ENCODE peak calls at places on chromosomes 5 and 9, in ten cellular contexts. T is iPS DF 6.9; J is CD8-positive, alpha-beta memory T cell; C is GOT3; R is T-helper 9 cell; D is RPMI7951; Y is NCI-H460; A is WTC11; X is fibroblast of lung; G is osteocyte. Q is an unnamed sample.

GRCh38 chr9:127347831-127348699 is 48.9 kb upstream of the SLC2A8 start:
- DNase-seq in T (no peak), J (no peak), C (no peak), R (no peak), D (peak; percentile 53), Y (peak; percentile 41), A (no peak), X (peak; percentile 35), G (no peak), Q (no peak)

GRCh38 chr5:119949426-119949999 is 320.2 kb downstream of the FAM170A start:
- DNase-seq in T (peak; percentile 31), J (no peak), C (no peak), R (no peak), D (no peak), Y (no peak), A (no peak), X (no peak), G (no peak), Q (no peak)

GRCh38 chr9:33348998-33349397 is 53.4 kb downstream of the AQP7 start:
- DNase-seq in T (no peak), J (no peak), C (no peak), R (no peak), D (no peak), Y (no peak), A (no peak), X (no peak), G (no peak), Q (no peak)

GRCh38 chr5:136006767-136007251 is 22.0 kb upstream of the TGFBI start:
- DNase-seq in T (no peak), J (no peak), C (no peak), R (no peak), D (peak; percentile 91), Y (no peak), A (no peak), X (peak; percentile 99), G (peak; percentile 64), Q (no peak)

GRCh38 chr9:78919701-78920100 is 622.8 kb downstream of the PSAT1 start:
- DNase-seq in T (no peak), J (no peak), C (no peak), R (no peak), D (no peak), Y (no peak), A (no peak), X (peak; percentile 74), G (no peak), Q (no peak)

GRCh38 chr5:115847290-115847689 is 5.6 kb downstream of the AP3S1 start:
- DNase-seq in T (no peak), J (no peak), C (no peak), R (no peak), D (no peak), Y (no peak), A (no peak), X (no peak), G (no peak), Q (no peak)

GRCh38 chr5:73908440-73908839 is 282.4 kb downstream of the ARHGEF28 start:
- DNase-seq in T (no peak), J (no peak), C (no peak), R (no peak), D (no peak), Y (no peak), A (no peak), X (peak; percentile 11), G (no peak), Q (no peak)

GRCh38 chr5:86757824-86758223 is 140.1 kb downstream of the COX7C start:
- DNase-seq in T (no peak), J (no peak), C (no peak), R (no peak), D (peak; percentile 10), Y (no peak), A (no peak), X (peak; percentile 69), G (no peak), Q (no peak)

GRCh38 chr9:4832786-4833579 is 40.2 kb downstream of the RCL1 start:
- DNase-seq in T (no peak), J (no peak), C (no peak), R (no peak), D (peak; percentile 95), Y (peak; percentile 40), A (no peak), X (peak; percentile 100), G (no peak), Q (no peak)

GRCh38 chr9:92275541-92275940 is 18.0 kb downstream of the IARS1 start:
- DNase-seq in T (no peak), J (no peak), C (no peak), R (no peak), D (peak; percentile 2), Y (no peak), A (no peak), X (no peak), G (no peak), Q (no peak)

GRCh38 chr5:42888771-42889170 is 77.1 kb upstream of the SELENOP start:
- DNase-seq in T (no peak), J (no peak), C (no peak), R (no peak), D (no peak), Y (no peak), A (no peak), X (no peak), G (no peak), Q (no peak)

GRCh38 chr9:127558581-127559246 is 53.4 kb upstream of the STXBP1 start:
- DNase-seq in T (no peak), J (no peak), C (no peak), R (no peak), D (no peak), Y (no peak), A (no peak), X (no peak), G (no peak), Q (no peak)

GRCh38 chr9:97954550-97954989 is 16.6 kb upstream of the HEMGN start:
- DNase-seq in T (peak; percentile 41), J (peak; percentile 53), C (no peak), R (peak; percentile 25), D (peak; percentile 31), Y (peak; percentile 38), A (peak; percentile 71), X (peak; percentile 9), G (no peak), Q (peak; percentile 34)

GRCh38 chr9:106403081-106403480 is 459.9 kb upstream of the ZNF462 start:
- DNase-seq in T (no peak), J (no peak), C (no peak), R (no peak), D (peak; percentile 81), Y (no peak), A (no peak), X (peak; percentile 74), G (no peak), Q (no peak)

GRCh38 chr5:174608631-174609097 is 115.7 kb upstream of the MSX2 start:
- DNase-seq in T (no peak), J (no peak), C (no peak), R (no peak), D (peak; percentile 80), Y (peak; percentile 22), A (no peak), X (peak; percentile 63), G (no peak), Q (no peak)

GRCh38 chr9:129695870-129696269 is 30.4 kb downstream of the PRRX2 start:
- DNase-seq in T (no peak), J (no peak), C (no peak), R (no peak), D (no peak), Y (no peak), A (no peak), X (no peak), G (no peak), Q (no peak)

GRCh38 chr5:78514427-78515345 is 133.9 kb downstream of the LHFPL2 start:
- DNase-seq in T (no peak), J (no peak), C (no peak), R (no peak), D (no peak), Y (no peak), A (no peak), X (no peak), G (no peak), Q (no peak)

GRCh38 chr5:143213231-143213850 is 190.1 kb downstream of the NR3C1 start:
- DNase-seq in T (no peak), J (no peak), C (no peak), R (no peak), D (peak; percentile 45), Y (no peak), A (no peak), X (peak; percentile 66), G (no peak), Q (no peak)

GRCh38 chr5:179208706-179209358 is 136.4 kb downstream of the ADAMTS2 start:
- DNase-seq in T (no peak), J (no peak), C (no peak), R (no peak), D (no peak), Y (no peak), A (no peak), X (no peak), G (no peak), Q (no peak)

GRCh38 chr5:8363133-8363532 is 494.2 kb downstream of the MTRR start:
- DNase-seq in T (no peak), J (no peak), C (no peak), R (no peak), D (no peak), Y (no peak), A (no peak), X (peak; percentile 67), G (no peak), Q (no peak)

GRCh38 chr5:27402828-27403227 is 364.4 kb upstream of the CDH9 start:
- DNase-seq in T (no peak), J (no peak), C (no peak), R (no peak), D (peak; percentile 23), Y (peak; percentile 8), A (no peak), X (no peak), G (no peak), Q (no peak)

GRCh38 chr5:113123563-113123962 is 147.0 kb downstream of the DCP2 start:
- DNase-seq in T (peak; percentile 11), J (no peak), C (no peak), R (no peak), D (peak; percentile 18), Y (no peak), A (no peak), X (no peak), G (no peak), Q (no peak)

GRCh38 chr5:32504923-32505596 is 60.5 kb upstream of the ZFR start:
- DNase-seq in T (no peak), J (no peak), C (no peak), R (no peak), D (peak; percentile 95), Y (no peak), A (no peak), X (peak; percentile 94), G (peak; percentile 92), Q (no peak)

GRCh38 chr9:77604316-77604715 is 43.8 kb downstream of the GNA14 start:
- DNase-seq in T (no peak), J (no peak), C (no peak), R (no peak), D (no peak), Y (no peak), A (no peak), X (peak; percentile 25), G (no peak), Q (no peak)

GRCh38 chr9:99015890-99016289 is 72.2 kb downstream of the COL15A1 start:
- DNase-seq in T (no peak), J (no peak), C (no peak), R (no peak), D (no peak), Y (no peak), A (no peak), X (no peak), G (no peak), Q (no peak)

GRCh38 chr5:4212981-4213819 is 617.6 kb downstream of the IRX1 start:
- DNase-seq in T (peak; percentile 35), J (no peak), C (no peak), R (no peak), D (no peak), Y (no peak), A (no peak), X (no peak), G (no peak), Q (no peak)

GRCh38 chr9:88106492-88106891 is 31.8 kb downstream of the SPATA31C2 start:
- DNase-seq in T (peak; percentile 20), J (no peak), C (no peak), R (no peak), D (peak; percentile 34), Y (peak; percentile 5), A (peak; percentile 21), X (peak; percentile 32), G (no peak), Q (no peak)

GRCh38 chr9:121404906-121405305 is 34.9 kb upstream of the STOM start:
- DNase-seq in T (no peak), J (no peak), C (no peak), R (no peak), D (no peak), Y (no peak), A (no peak), X (no peak), G (no peak), Q (no peak)